ENCODE peak calls at places on chromosomes 12 and 14, in seven cellular contexts. P is IMR-90, C is MM.1S, Z is neural progenitor cell, B is activated gamma-delta T cell treated with Interleukin-2 at 50 U/mL for 16 hours, K is HT1080, W is ovary. V is an unnamed sample.

GRCh38 chr12:97716356-97716755 is 253.8 kb downstream of the RMST start:
- DNase-seq in P (no peak), C (peak; percentile 16), Z (peak; percentile 25), B (no peak), K (peak; percentile 5), W (no peak), V (no peak)

GRCh38 chr12:58576965-58577364 is 343.3 kb downstream of the LRIG3 start:
- DNase-seq in P (no peak), C (no peak), Z (no peak), B (no peak), K (no peak), W (no peak), V (no peak)

GRCh38 chr14:65100905-65101541 is 1.3 kb downstream of the MAX start:
- DNase-seq in P (no peak), C (no peak), Z (no peak), B (no peak), K (no peak), W (no peak), V (no peak)

GRCh38 chr12:12723147-12723680 is 6.0 kb downstream of the CDKN1B start:
- DNase-seq in P (peak; percentile 37), C (peak; percentile 51), Z (no peak), B (no peak), K (peak; percentile 35), W (no peak), V (no peak)

GRCh38 chr14:31208546-31209424 is 1.2 kb upstream of the HECTD1 start:
- DNase-seq in P (no peak), C (no peak), Z (no peak), B (no peak), K (no peak), W (no peak), V (no peak)

GRCh38 chr12:48279601-48280000 is 71.1 kb downstream of the ZNF641 start:
- DNase-seq in P (no peak), C (no peak), Z (peak; percentile 7), B (no peak), K (no peak), W (no peak), V (no peak)

GRCh38 chr12:122124370-122124769 is 45.8 kb downstream of the MLXIP start:
- DNase-seq in P (no peak), C (no peak), Z (peak; percentile 0), B (no peak), K (no peak), W (no peak), V (no peak)

GRCh38 chr12:49347307-49348237 is 884 bp downstream of the DNAJC22 start:
- DNase-seq in P (peak; percentile 89), C (peak; percentile 58), Z (peak; percentile 90), B (peak; percentile 80), K (peak; percentile 86), W (peak; percentile 76), V (peak; percentile 93)

GRCh38 chr14:80678436-80678835 is 263.1 kb downstream of the CEP128 start:
- DNase-seq in P (peak; percentile 57), C (no peak), Z (peak; percentile 2), B (no peak), K (peak; percentile 62), W (no peak), V (no peak)

GRCh38 chr14:59511916-59512530 is 27.7 kb downstream of the JKAMP start:
- DNase-seq in P (no peak), C (no peak), Z (peak; percentile 87), B (no peak), K (no peak), W (no peak), V (no peak)

GRCh38 chr14:105480165-105480564 is 5.5 kb downstream of the CRIP2 start:
- DNase-seq in P (no peak), C (no peak), Z (no peak), B (no peak), K (no peak), W (peak; percentile 45), V (no peak)

GRCh38 chr14:95134304-95134933 is 22.9 kb downstream of the DICER1 start:
- DNase-seq in P (peak; percentile 76), C (no peak), Z (no peak), B (no peak), K (no peak), W (no peak), V (no peak)

GRCh38 chr14:94646481-94646880 is 34.3 kb downstream of the SERPINA3 start:
- DNase-seq in P (peak; percentile 65), C (no peak), Z (no peak), B (no peak), K (peak; percentile 63), W (no peak), V (no peak)